ENCODE peak calls at places on chromosomes 5 and 9, in five cellular contexts. S, R, F, M and P are unnamed samples.

GRCh38 chr5:33258553-33258952 is 182.2 kb upstream of the TARS1 start:
- DNase-seq in M (no peak), F (no peak), R (no peak), S (no peak), P (no peak)

GRCh38 chr9:14097215-14097614 is 216.7 kb downstream of the NFIB start:
- DNase-seq in R (peak; percentile 43), M (peak; percentile 90), S (no peak), F (no peak), P (no peak)

GRCh38 chr5:154276236-154276792 is 85.8 kb downstream of the GALNT10 start:
- DNase-seq in S (no peak), F (no peak), R (no peak), M (no peak), P (no peak)

GRCh38 chr5:179418972-179419371 is 73.7 kb upstream of the ADAMTS2 start:
- DNase-seq in F (no peak), R (no peak), M (no peak), S (peak; percentile 28), P (no peak)

GRCh38 chr5:152058267-152058666 is 133.6 kb upstream of the GLRA1 start:
- DNase-seq in M (no peak), R (no peak), F (no peak), S (no peak), P (no peak)

GRCh38 chr5:1850324-1851154 is 32.2 kb downstream of the IRX4 start:
- DNase-seq in R (no peak), F (no peak), S (no peak), M (no peak), P (no peak)

GRCh38 chr5:88792144-88792840 is 90.7 kb downstream of the MEF2C start:
- DNase-seq in R (no peak), M (peak; percentile 18), S (no peak), F (no peak), P (no peak)

GRCh38 chr9:32431940-32432555 is 47.6 kb downstream of the ACO1 start:
- DNase-seq in R (peak; percentile 36), S (no peak), F (peak; percentile 4), M (peak; percentile 71), P (no peak)

GRCh38 chr5:103218164-103218563 is 40.4 kb upstream of the MACIR start:
- DNase-seq in S (no peak), R (peak; percentile 80), F (no peak), M (peak; percentile 99), P (no peak)

GRCh38 chr9:132006657-132007370 is 72.9 kb downstream of the MED27 start:
- DNase-seq in R (peak; percentile 87), S (peak; percentile 71), F (no peak), M (peak; percentile 30), P (peak; percentile 93)